ENCODE peak calls at places on chromosomes 2 and 18, in four cellular contexts. W is thoracic aorta, D is dermis microvascular lymphatic vessel endothelial cell, B is NCI-H2107. U is an unnamed sample.
A peak's percentile ranks its signal among the peaks of the same experiment; 100 is the strongest.

GRCh38 chr2:129709030-129709955 is 270.2 kb upstream of the RAB6C start:
- DNase-seq in D (no peak), W (no peak), B (peak; percentile 34), U (no peak)

GRCh38 chr2:241931084-241931975 is 61.8 kb downstream of the RTP5 start:
- DNase-seq in W (no peak), D (no peak), B (no peak), U (no peak)

GRCh38 chr2:65024149-65024829 is 31.9 kb upstream of the CEP68 start:
- DNase-seq in B (no peak), D (no peak), W (no peak), U (no peak)

GRCh38 chr2:20018576-20019152 is 6.2 kb upstream of the MATN3 start:
- DNase-seq in D (no peak), B (no peak), W (no peak), U (no peak)

GRCh38 chr18:70433001-70433400 is 144.2 kb downstream of the SOCS6 start:
- DNase-seq in D (no peak), W (no peak), B (no peak), U (no peak)

GRCh38 chr2:1972428-1972827 is 228.1 kb upstream of the PXDN start:
- DNase-seq in W (no peak), B (peak; percentile 94), D (peak; percentile 33), U (no peak)

GRCh38 chr2:225400060-225400511 is 576 bp downstream of the NYAP2 start:
- DNase-seq in W (no peak), D (peak; percentile 37), B (no peak), U (peak; percentile 28)

GRCh38 chr2:205496777-205497176 is 185.5 kb upstream of the NRP2 start:
- DNase-seq in B (no peak), W (no peak), D (no peak), U (no peak)

GRCh38 chr2:156396126-156396525 is 40.1 kb upstream of the GPD2 start:
- DNase-seq in W (no peak), D (no peak), B (no peak), U (no peak)

GRCh38 chr2:151637284-151637781 is 96.9 kb downstream of the NEB start:
- DNase-seq in D (peak; percentile 77), W (no peak), B (no peak), U (no peak)

GRCh38 chr18:74291771-74292540 is at the start of gene CYB5A:
- DNase-seq in B (peak; percentile 93), D (peak; percentile 94), W (peak; percentile 89), U (peak; percentile 97)

GRCh38 chr2:211141646-211142045 is 585.2 kb downstream of the CPS1 start:
- DNase-seq in W (no peak), D (no peak), B (no peak), U (no peak)

GRCh38 chr2:70720124-70720523 is 47.9 kb downstream of the ADD2 start:
- DNase-seq in B (no peak), D (no peak), W (no peak), U (no peak)

GRCh38 chr18:57585846-57586242 is 658 bp downstream of the FECH start:
- DNase-seq in B (no peak), D (no peak), W (no peak), U (no peak)

GRCh38 chr2:22281033-22281432 is 1103.9 kb upstream of the KLHL29 start:
- DNase-seq in B (no peak), W (no peak), D (no peak), U (peak; percentile 28)

GRCh38 chr2:18356676-18357075 is 203.8 kb downstream of the RDH14 start:
- DNase-seq in D (peak; percentile 80), B (no peak), W (no peak), U (no peak)

GRCh38 chr2:42086500-42086953 is 38.7 kb downstream of the PKDCC start:
- DNase-seq in B (peak; percentile 35), D (peak; percentile 62), W (no peak), U (no peak)

GRCh38 chr18:55833543-55833942 is 245.6 kb upstream of the TCF4 start:
- DNase-seq in W (no peak), B (no peak), D (peak; percentile 19), U (no peak)

U was measured in adrenal gland.